ENCODE peak calls at places on chromosomes 7 and 10, in four cellular contexts. B is epithelial cell of prostate, I is bronchial epithelial cell, V is astrocyte of the spinal cord. P is an unnamed sample.

GRCh38 chr7:37440738-37441404 is 7.8 kb downstream of the ELMO1 start:
- DNase-seq in V (no peak), B (no peak), I (no peak), P (no peak)

GRCh38 chr7:44882899-44883298 is 2.4 kb downstream of the PURB start:
- DNase-seq in I (peak), B (no peak), V (no peak), P (peak)

GRCh38 chr7:66737667-66738066 is 2.9 kb upstream of the RABGEF1 start:
- DNase-seq in I (no peak), V (no peak), B (no peak), P (no peak)

GRCh38 chr10:35569111-35569707 is 35.9 kb upstream of the GJD4 start:
- DNase-seq in B (no peak), V (no peak), I (no peak), P (no peak)

GRCh38 chr7:124765401-124766352 is at the start of gene GPR37:
- DNase-seq in V (peak), I (peak), B (peak), P (peak)

GRCh38 chr10:113853577-113854018 is 284 bp downstream of the DCLRE1A start:
- DNase-seq in B (no peak), V (no peak), I (peak), P (peak)

GRCh38 chr7:154777023-154777422 is 225.9 kb downstream of the PAXIP1 start:
- DNase-seq in I (peak), B (peak), V (no peak), P (no peak)

GRCh38 chr10:34655286-34656170 is 159.6 kb downstream of the PARD3 start:
- DNase-seq in B (no peak), I (peak), V (peak), P (peak)

GRCh38 chr10:21340341-21340740 is 185.1 kb downstream of the SKIDA1 start:
- DNase-seq in B (no peak), V (no peak), I (no peak), P (peak)

GRCh38 chr7:158959021-158959717 is 102.8 kb downstream of the DYNC2I1 start:
- DNase-seq in V (no peak), B (no peak), I (no peak), P (no peak)

GRCh38 chr10:118031351-118032075 is 15.2 kb downstream of the RAB11FIP2 start:
- DNase-seq in V (peak), B (no peak), I (peak), P (no peak)

GRCh38 chr7:96415293-96415940 is 93.5 kb upstream of the SLC25A13 start:
- DNase-seq in B (no peak), V (no peak), I (no peak), P (no peak)